ENCODE peak calls at places on chromosomes 16 and 17, in seven cellular contexts. H, G, P, Q, D, K and Y are unnamed samples.
A peak's percentile ranks its signal among the peaks of the same experiment; 100 is the strongest.

GRCh38 chr16:56013962-56014552 is 138.9 kb upstream of the CES5A start:
- DNase-seq in P (peak; percentile 55), D (no peak), K (no peak), H (no peak), Q (no peak), G (no peak), Y (no peak)

GRCh38 chr17:16997514-16998429 is 25.9 kb upstream of the TNFRSF13B start:
- DNase-seq in H (peak; percentile 44), K (peak; percentile 67), D (peak; percentile 35), G (no peak), Q (no peak), P (peak; percentile 27), Y (no peak)

GRCh38 chr16:5502467-5502869 is 404.9 kb upstream of the EEF2KMT start:
- DNase-seq in D (no peak), H (no peak), G (no peak), Q (no peak), K (peak; percentile 11), P (no peak), Y (no peak)

GRCh38 chr17:4950075-4950756 is 703 bp upstream of the ENO3 start:
- DNase-seq in H (peak; percentile 76), D (peak; percentile 83), K (peak; percentile 36), G (no peak), Q (no peak), P (peak; percentile 84), Y (peak; percentile 94)

GRCh38 chr17:57697891-57698708 is 47.0 kb downstream of the CCDC182 start:
- DNase-seq in P (no peak), D (no peak), G (no peak), Q (no peak), H (no peak), K (no peak), Y (no peak)

GRCh38 chr17:39099686-39100293 is 51.6 kb downstream of the PLXDC1 start:
- DNase-seq in D (peak; percentile 89), G (no peak), P (peak; percentile 88), K (no peak), Q (no peak), H (peak; percentile 56), Y (no peak)

GRCh38 chr17:3974138-3974687 is 10.0 kb upstream of the ATP2A3 start:
- DNase-seq in H (no peak), P (no peak), Q (no peak), D (no peak), K (no peak), G (no peak), Y (no peak)

GRCh38 chr17:57578608-57578990 is 166.5 kb downstream of the CCDC182 start:
- DNase-seq in H (no peak), Q (no peak), G (no peak), P (no peak), D (no peak), K (no peak), Y (no peak)

GRCh38 chr16:84068041-84068440 is 25.4 kb upstream of the SLC38A8 start:
- DNase-seq in H (no peak), P (no peak), K (no peak), D (no peak), G (no peak), Q (no peak), Y (no peak)

GRCh38 chr17:78817123-78817522 is 23.5 kb downstream of the USP36 start:
- DNase-seq in P (no peak), G (no peak), D (no peak), K (no peak), H (peak; percentile 70), Q (no peak), Y (no peak)

GRCh38 chr17:73910216-73910615 is 266.0 kb upstream of the SDK2 start:
- DNase-seq in K (no peak), G (no peak), P (no peak), H (no peak), D (no peak), Q (peak; percentile 77), Y (no peak)

GRCh38 chr17:47188266-47188665 is 829 bp downstream of the CDC27 start:
- DNase-seq in K (peak; percentile 54), P (no peak), Q (no peak), D (no peak), G (no peak), H (no peak), Y (no peak)

GRCh38 chr17:49993423-49994037 is 1.5 kb downstream of the DLX3 start:
- DNase-seq in P (no peak), K (no peak), H (peak; percentile 57), D (no peak), G (no peak), Q (no peak), Y (peak; percentile 85)

GRCh38 chr17:2084766-2085647 is 30.1 kb downstream of the HIC1 start:
- DNase-seq in P (peak; percentile 84), Q (no peak), H (peak; percentile 87), K (no peak), D (peak; percentile 87), G (no peak), Y (peak; percentile 71)

GRCh38 chr16:88655733-88656281 is 5.0 kb upstream of the CYBA start:
- DNase-seq in P (no peak), G (no peak), D (no peak), H (no peak), Q (no peak), K (no peak), Y (no peak)

GRCh38 chr16:48408688-48409087 is 23.5 kb upstream of the SIAH1 start:
- DNase-seq in P (peak; percentile 72), G (no peak), K (no peak), D (peak; percentile 69), H (no peak), Q (no peak), Y (peak; percentile 34)

GRCh38 chr17:29686998-29687397 is 64.3 kb upstream of the CORO6 start:
- DNase-seq in H (no peak), G (no peak), D (no peak), Q (no peak), K (no peak), P (no peak), Y (no peak)

GRCh38 chr17:45313927-45314760 is 2.7 kb downstream of the MAP3K14 start:
- DNase-seq in K (no peak), G (no peak), D (no peak), H (no peak), P (no peak), Q (no peak), Y (no peak)

GRCh38 chr16:58084635-58085034 is 44.5 kb downstream of the CFAP20 start:
- DNase-seq in P (no peak), Q (no peak), G (no peak), H (no peak), K (no peak), D (no peak), Y (no peak)

GRCh38 chr16:87418644-87419043 is 26.5 kb downstream of the MAP1LC3B start:
- DNase-seq in G (no peak), K (no peak), D (no peak), P (no peak), H (no peak), Q (no peak), Y (no peak)

GRCh38 chr17:7408341-7408740 is 696 bp downstream of the NLGN2 start:
- DNase-seq in D (no peak), Q (no peak), K (no peak), P (no peak), H (no peak), G (no peak), Y (no peak)

GRCh38 chr17:40340880-40341807 is 23.4 kb downstream of the GJD3 start:
- DNase-seq in D (peak; percentile 97), K (peak; percentile 92), H (peak; percentile 97), Q (no peak), P (peak; percentile 96), G (peak; percentile 70), Y (peak; percentile 89)

GRCh38 chr16:83734136-83734535 is 73.6 kb upstream of the HSBP1 start:
- DNase-seq in D (no peak), Q (no peak), K (no peak), P (no peak), G (no peak), H (no peak), Y (no peak)

GRCh38 chr17:58759522-58759921 is 3.9 kb downstream of the PPM1E start:
- DNase-seq in G (no peak), P (no peak), Q (no peak), K (no peak), D (no peak), H (no peak), Y (no peak)

GRCh38 chr17:11205656-11206055 is 35.4 kb upstream of the SHISA6 start:
- DNase-seq in H (no peak), G (no peak), P (no peak), Q (no peak), K (no peak), D (no peak), Y (no peak)

GRCh38 chr17:5248821-5249479 is 14.3 kb upstream of the SCIMP start:
- DNase-seq in G (no peak), K (no peak), P (no peak), H (no peak), D (no peak), Q (no peak), Y (no peak)

GRCh38 chr17:82257473-82257872 is 16.0 kb downstream of the CSNK1D start:
- DNase-seq in Q (no peak), P (no peak), D (peak; percentile 76), H (peak; percentile 67), G (no peak), K (no peak), Y (no peak)

GRCh38 chr16:11076259-11077018 is 132.1 kb downstream of the CLEC16A start:
- DNase-seq in H (peak; percentile 70), P (no peak), Q (no peak), K (no peak), G (no peak), D (peak; percentile 60), Y (no peak)

GRCh38 chr17:40071720-40072480 is 9.1 kb downstream of the THRA start:
- DNase-seq in H (peak; percentile 82), Q (no peak), K (no peak), P (peak; percentile 90), G (no peak), D (peak; percentile 97), Y (peak; percentile 96)

GRCh38 chr16:30665155-30665829 is 7.1 kb downstream of the FBRS start:
- DNase-seq in Q (no peak), K (no peak), H (no peak), D (no peak), G (no peak), P (no peak), Y (no peak)
- TF ChIP-seq CTCF in Q (no peak), K (no peak), H (no peak), D (no peak), G (no peak), P (no peak), Y (no peak)

GRCh38 chr17:28343491-28343932 is 8.0 kb downstream of the TNFAIP1 start:
- DNase-seq in G (no peak), H (no peak), Q (no peak), D (no peak), K (no peak), P (no peak), Y (no peak)
- TF ChIP-seq POLR2A in G (no peak), H (no peak), Q (no peak), D (no peak), K (no peak), P (no peak), Y (no peak)

GRCh38 chr16:4375717-4376116 is 4.1 kb downstream of the VASN start:
- DNase-seq in D (no peak), P (peak; percentile 34), G (no peak), Q (no peak), H (no peak), K (no peak), Y (no peak)
- H3K4me3 ChIP-seq in D (no peak overlapping the region), P (no peak overlapping the region), G (peak overlapping the region; percentile 89), Q (peak overlapping the region; percentile 28), H (no peak overlapping the region), K (no peak overlapping the region), Y (no peak overlapping the region)

DNA sequence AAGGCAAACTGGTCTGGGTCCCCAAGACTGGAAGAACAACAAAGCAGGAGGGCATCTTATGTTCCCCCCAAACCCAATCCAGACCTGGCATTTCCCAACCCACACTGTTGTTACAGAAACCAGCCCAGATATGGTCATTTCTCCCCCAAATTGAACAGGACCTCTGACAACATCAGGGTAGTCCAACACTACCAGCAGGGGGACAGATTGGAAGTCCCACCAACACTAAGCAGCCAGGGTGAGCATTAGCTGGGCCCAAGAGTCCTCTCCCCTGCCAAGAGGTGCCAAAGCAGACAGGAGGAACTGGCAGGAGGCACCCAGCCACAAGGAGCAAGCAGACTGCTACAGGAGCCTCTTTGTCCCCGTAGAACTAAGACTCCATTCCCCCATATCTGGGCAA is 29.3 kb upstream of the CNEP1R1 start:
- DNase-seq in K (no peak), P (no peak), H (no peak), Q (no peak), D (no peak), G (no peak), Y (no peak)
- TF ChIP-seq CTCF in K (no peak), P (no peak), H (no peak), Q (no peak), D (no peak), G (no peak), Y (no peak)